ENCODE peak calls at places on chromosome 1, in six cellular contexts. F is upper lobe of right lung, T is lower lobe of right lung, H is left ventricle myocardium inferior, X is heart right ventricle, G is mucosa of descending colon. C is an unnamed sample.

GRCh38 chr1:246506785-246507639 is at the start of gene SMYD3:
- DNase-seq in T (peak; percentile 86), F (peak; percentile 90), H (peak; percentile 76), X (peak; percentile 71), G (peak; percentile 84), C (peak; percentile 31)

GRCh38 chr1:27003745-27004470 is 8.7 kb downstream of the TENT5B start:
- DNase-seq in G (no peak), F (no peak), T (no peak), X (no peak), H (no peak), C (peak; percentile 18)

GRCh38 chr1:56671085-56671484 is 26.0 kb downstream of the PRKAA2 start:
- DNase-seq in F (no peak), X (no peak), G (no peak), T (no peak), H (no peak), C (no peak)

GRCh38 chr1:203628997-203629508 is 2.4 kb downstream of the ATP2B4 start:
- DNase-seq in X (no peak), F (no peak), T (no peak), G (no peak), H (no peak), C (no peak)

GRCh38 chr1:237012789-237013383 is 8.6 kb upstream of the MT1HL1 start:
- DNase-seq in G (peak; percentile 61), T (peak; percentile 84), X (peak; percentile 71), H (peak; percentile 81), F (peak; percentile 89), C (no peak)

GRCh38 chr1:70717656-70718055 is 306.6 kb downstream of the CTH start:
- DNase-seq in G (no peak), F (no peak), H (no peak), T (no peak), X (no peak), C (no peak)

GRCh38 chr1:151535326-151536271 is 4.5 kb upstream of the TUFT1 start:
- DNase-seq in X (no peak), G (no peak), H (no peak), T (no peak), F (no peak), C (no peak)

GRCh38 chr1:41353744-41354143 is 7.5 kb upstream of the FOXO6 start:
- DNase-seq in G (no peak), T (no peak), F (peak; percentile 58), X (no peak), H (no peak), C (no peak)

GRCh38 chr1:30887485-30888315 is 20.9 kb downstream of the SDC3 start:
- DNase-seq in H (no peak), G (no peak), T (no peak), F (no peak), X (no peak), C (no peak)

GRCh38 chr1:231724876-231725647 is 98.5 kb downstream of the DISC1 start:
- DNase-seq in F (no peak), G (no peak), H (no peak), T (peak; percentile 44), X (peak; percentile 14), C (peak; percentile 9)

GRCh38 chr1:10634428-10635384 is 160.0 kb downstream of the PEX14 start:
- DNase-seq in H (no peak), T (no peak), X (no peak), F (no peak), G (no peak), C (peak; percentile 53)

GRCh38 chr1:34749983-34750382 is 4.9 kb upstream of the GJB5 start:
- DNase-seq in X (no peak), H (no peak), T (no peak), F (no peak), G (no peak), C (no peak)

GRCh38 chr1:57254006-57254405 is 169.9 kb downstream of the DAB1 start:
- DNase-seq in X (no peak), G (no peak), F (no peak), H (no peak), T (no peak), C (no peak)

GRCh38 chr1:101567582-101568189 is 330.9 kb downstream of the S1PR1 start:
- DNase-seq in H (peak; percentile 15), X (no peak), F (peak; percentile 70), T (peak; percentile 48), G (peak; percentile 42), C (peak; percentile 22)

GRCh38 chr1:15485534-15486091 is 9.7 kb downstream of the CELA2B start:
- DNase-seq in H (no peak), F (no peak), G (no peak), X (no peak), T (no peak), C (no peak)

GRCh38 chr1:239389703-239390102 is 3.3 kb downstream of the CHRM3 start:
- DNase-seq in F (no peak), G (no peak), H (no peak), X (no peak), T (no peak), C (no peak)

GRCh38 chr1:15671430-15671829 is 12.7 kb upstream of the PLEKHM2 start:
- DNase-seq in F (no peak), G (no peak), T (no peak), X (no peak), H (no peak), C (no peak)

GRCh38 chr1:48966583-48966982 is 189.9 kb upstream of the BEND5 start:
- DNase-seq in F (no peak), G (no peak), T (no peak), X (no peak), H (no peak), C (peak; percentile 4)

GRCh38 chr1:53705446-53706096 is 33.4 kb downstream of the GLIS1 start:
- DNase-seq in X (no peak), F (no peak), T (no peak), H (no peak), G (no peak), C (no peak)

GRCh38 chr1:115652236-115652788 is 10.5 kb downstream of the VANGL1 start:
- DNase-seq in T (no peak), X (no peak), F (no peak), G (no peak), H (no peak), C (no peak)

GRCh38 chr1:115648717-115649691 is 7.2 kb downstream of the VANGL1 start:
- DNase-seq in H (no peak), X (no peak), T (no peak), F (no peak), G (no peak), C (no peak)

GRCh38 chr1:115649964-115650363 is 8.2 kb downstream of the VANGL1 start:
- DNase-seq in H (no peak), X (no peak), G (no peak), F (no peak), T (no peak), C (no peak)

GRCh38 chr1:115650961-115651360 is 9.2 kb downstream of the VANGL1 start:
- DNase-seq in X (no peak), G (no peak), T (no peak), H (no peak), F (no peak), C (no peak)

GRCh38 chr1:115651391-115651790 is 9.6 kb downstream of the VANGL1 start:
- DNase-seq in F (no peak), T (no peak), X (no peak), H (no peak), G (no peak), C (no peak)
- H3K4me1 ChIP-seq in F (peaks cover 20% of the 10 kb centered on the region), T (peaks cover 34% of the 10 kb centered on the region), X (peaks cover 14% of the 10 kb centered on the region), H (peaks cover 78% of the 10 kb centered on the region), G (peaks cover 43% of the 10 kb centered on the region), C (peaks cover 35% of the 10 kb centered on the region)

DNA sequence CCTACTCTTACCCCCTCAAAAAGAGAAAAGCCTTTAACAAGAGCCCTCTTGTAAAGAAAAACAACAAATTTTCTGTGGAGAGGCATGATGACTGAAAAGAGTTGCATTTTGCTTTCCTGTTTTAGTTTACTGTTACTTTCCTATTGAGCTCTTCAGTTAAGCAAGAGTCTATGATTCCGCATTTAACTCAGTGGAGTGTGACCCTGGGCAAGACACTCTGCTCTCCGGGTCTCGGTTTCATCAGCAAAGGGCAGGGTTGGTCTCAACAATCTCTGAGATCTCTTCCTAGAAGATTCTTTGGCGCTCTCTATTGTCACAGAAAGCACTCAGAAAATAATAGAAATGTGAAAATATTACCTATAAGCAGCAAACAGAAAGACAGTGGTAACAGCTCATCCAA is 175.7 kb downstream of the TGFBR3 start:
- DNase-seq in X (no peak), H (no peak), F (no peak), G (no peak), T (no peak), C (no peak)
- H3K4me1 ChIP-seq in X (peaks cover 13% of the 10 kb centered on the region), H (peaks cover 78% of the 10 kb centered on the region), F (peaks cover 12% of the 10 kb centered on the region), G (no peaks in the 10 kb centered on the region), T (peaks cover 22% of the 10 kb centered on the region), C (no peaks in the 10 kb centered on the region)

GRCh38 chr1:230084408-230085177 is 17.6 kb downstream of the GALNT2 start:
- DNase-seq in G (no peak), X (peak; percentile 31), T (no peak), F (no peak), H (no peak), C (peak; percentile 99)

GRCh38 chr1:230087722-230088115 is 20.7 kb downstream of the GALNT2 start:
- DNase-seq in G (no peak), H (no peak), T (no peak), F (no peak), X (no peak), C (no peak)

GRCh38 chr1:230085178-230085515 is 18.1 kb downstream of the GALNT2 start:
- DNase-seq in T (no peak), X (no peak), H (no peak), F (no peak), G (no peak), C (peak; percentile 90)

GRCh38 chr1:230087034-230087721 is 20.1 kb downstream of the GALNT2 start:
- DNase-seq in X (no peak), H (no peak), G (no peak), T (no peak), F (no peak), C (peak; percentile 69)

DNA sequence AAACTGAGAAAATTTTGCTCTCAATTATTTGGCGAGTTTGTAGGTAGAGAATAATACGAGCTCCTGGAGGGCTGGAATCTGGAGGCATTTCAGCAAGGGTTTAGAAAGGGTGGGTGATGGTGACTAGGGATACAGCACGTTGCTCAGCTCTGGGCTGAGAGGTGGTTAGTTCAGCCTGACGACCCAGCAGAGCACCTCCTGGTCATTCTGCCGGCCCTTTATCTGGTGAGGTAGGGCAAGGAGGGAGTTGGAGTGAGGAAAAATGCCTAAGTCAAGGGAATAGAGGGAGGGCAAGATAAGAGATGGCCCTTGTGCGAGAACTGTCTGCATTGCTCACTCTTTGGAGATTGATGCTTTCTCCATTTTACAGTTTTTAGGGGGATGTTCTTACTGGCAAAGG is 19.1 kb downstream of the GALNT2 start:
- DNase-seq in X (no peak), F (no peak), G (no peak), T (no peak), H (no peak), C (no peak)
- H3K4me1 ChIP-seq in X (peaks cover 7% of the 10 kb centered on the region), F (peaks cover 42% of the 10 kb centered on the region), G (peaks cover 9% of the 10 kb centered on the region), T (peaks cover 32% of the 10 kb centered on the region), H (peaks cover 54% of the 10 kb centered on the region), C (peaks cover 50% of the 10 kb centered on the region)

GRCh38 chr1:184867866-184868585 is 106.3 kb downstream of the NIBAN1 start:
- DNase-seq in F (no peak), T (no peak), H (no peak), X (no peak), G (no peak), C (no peak)

GRCh38 chr1:184866582-184866981 is 107.7 kb downstream of the NIBAN1 start:
- DNase-seq in G (no peak), T (no peak), F (no peak), X (no peak), H (no peak), C (no peak)

GRCh38 chr1:184866991-184867788 is 107.1 kb downstream of the NIBAN1 start:
- DNase-seq in T (no peak), H (no peak), F (no peak), X (no peak), G (no peak), C (peak; percentile 95)

GRCh38 chr1:184861755-184862336 is 107.2 kb upstream of the EDEM3 start:
- DNase-seq in H (no peak), G (no peak), F (no peak), X (no peak), T (no peak), C (no peak)

GRCh38 chr1:184865831-184866230 is 108.5 kb downstream of the NIBAN1 start:
- DNase-seq in T (no peak), H (no peak), G (no peak), X (no peak), F (no peak), C (no peak)
- H3K4me1 ChIP-seq in T (peaks cover 12% of the 10 kb centered on the region), H (peaks cover 67% of the 10 kb centered on the region), G (no peaks in the 10 kb centered on the region), X (no peaks in the 10 kb centered on the region), F (no peaks in the 10 kb centered on the region), C (peaks cover 14% of the 10 kb centered on the region)